ENCODE peak calls at places on chromosome 14, in seven cellular contexts. Y, I, H, E, O, D and L are unnamed samples.
A peak's percentile ranks its signal among the peaks of the same experiment; 100 is the strongest.

GRCh38 chr14:72519543-72519942 is 374.4 kb downstream of the DPF3 start:
- DNase-seq in Y (no peak), I (no peak), H (peak; percentile 60), E (no peak), O (no peak), D (no peak), L (no peak)

GRCh38 chr14:75184447-75184846 is 8.0 kb upstream of the TMED10 start:
- DNase-seq in Y (no peak), I (no peak), H (no peak), E (no peak), O (no peak), D (no peak), L (no peak)

GRCh38 chr14:90693413-90693812 is 122.8 kb downstream of the TTC7B start:
- DNase-seq in Y (no peak), I (no peak), H (no peak), E (no peak), O (no peak), D (no peak), L (no peak)

GRCh38 chr14:91373591-91374245 is 43.9 kb downstream of the CCDC88C start:
- DNase-seq in Y (no peak), I (no peak), H (peak; percentile 84), E (no peak), O (no peak), D (no peak), L (no peak)

GRCh38 chr14:98138666-98139065 is 1133.3 kb downstream of the BCL11B start:
- DNase-seq in Y (peak; percentile 42), I (no peak), H (peak; percentile 74), E (no peak), O (no peak), D (no peak), L (peak; percentile 64)

GRCh38 chr14:68948686-68949085 is 30.4 kb downstream of the ACTN1 start:
- DNase-seq in Y (no peak), I (no peak), H (peak; percentile 52), E (no peak), O (no peak), D (no peak), L (no peak)

GRCh38 chr14:78752789-78753188 is 582.6 kb downstream of the NRXN3 start:
- DNase-seq in Y (no peak), I (no peak), H (no peak), E (no peak), O (no peak), D (no peak), L (no peak)

GRCh38 chr14:23483216-23483854 is 13.8 kb downstream of the NGDN start:
- DNase-seq in Y (peak; percentile 12), I (peak; percentile 69), H (peak; percentile 23), E (no peak), O (no peak), D (no peak), L (peak; percentile 57)

GRCh38 chr14:76034566-76034965 is 49.0 kb downstream of the IFT43 start:
- DNase-seq in Y (no peak), I (no peak), H (no peak), E (no peak), O (no peak), D (no peak), L (no peak)

GRCh38 chr14:23345987-23346692 is 6.5 kb downstream of the SLC22A17 start:
- DNase-seq in Y (no peak), I (peak; percentile 45), H (no peak), E (no peak), O (no peak), D (no peak), L (no peak)

GRCh38 chr14:72892103-72892878 is 1.6 kb downstream of the DPF3 start:
- DNase-seq in Y (no peak), I (no peak), H (peak; percentile 49), E (no peak), O (no peak), D (peak; percentile 40), L (peak; percentile 46)

GRCh38 chr14:102560436-102561261 is 31.8 kb upstream of the RCOR1 start:
- DNase-seq in Y (no peak), I (no peak), H (no peak), E (no peak), O (no peak), D (no peak), L (no peak)

GRCh38 chr14:89736866-89737265 is 217.7 kb downstream of the EFCAB11 start:
- DNase-seq in Y (no peak), I (no peak), H (no peak), E (no peak), O (no peak), D (no peak), L (no peak)

GRCh38 chr14:51701956-51702355 is 50.2 kb downstream of the FRMD6 start:
- DNase-seq in Y (no peak), I (peak; percentile 76), H (no peak), E (no peak), O (no peak), D (no peak), L (no peak)

GRCh38 chr14:39957290-39957689 is 525.1 kb upstream of the FBXO33 start:
- DNase-seq in Y (no peak), I (no peak), H (no peak), E (no peak), O (no peak), D (no peak), L (no peak)

GRCh38 chr14:100882026-100882967 is 21.2 kb downstream of the RTL1 start:
- DNase-seq in Y (no peak), I (no peak), H (no peak), E (no peak), O (no peak), D (no peak), L (no peak)

GRCh38 chr14:100881211-100882025 is 22.1 kb downstream of the RTL1 start:
- DNase-seq in Y (no peak), I (no peak), H (no peak), E (no peak), O (no peak), D (no peak), L (no peak)

GRCh38 chr14:100879194-100879593 is 24.3 kb downstream of the RTL1 start:
- DNase-seq in Y (no peak), I (no peak), H (no peak), E (no peak), O (no peak), D (no peak), L (no peak)

GRCh38 chr14:100879782-100880181 is 23.7 kb downstream of the RTL1 start:
- DNase-seq in Y (no peak), I (no peak), H (no peak), E (no peak), O (no peak), D (no peak), L (no peak)

DNA sequence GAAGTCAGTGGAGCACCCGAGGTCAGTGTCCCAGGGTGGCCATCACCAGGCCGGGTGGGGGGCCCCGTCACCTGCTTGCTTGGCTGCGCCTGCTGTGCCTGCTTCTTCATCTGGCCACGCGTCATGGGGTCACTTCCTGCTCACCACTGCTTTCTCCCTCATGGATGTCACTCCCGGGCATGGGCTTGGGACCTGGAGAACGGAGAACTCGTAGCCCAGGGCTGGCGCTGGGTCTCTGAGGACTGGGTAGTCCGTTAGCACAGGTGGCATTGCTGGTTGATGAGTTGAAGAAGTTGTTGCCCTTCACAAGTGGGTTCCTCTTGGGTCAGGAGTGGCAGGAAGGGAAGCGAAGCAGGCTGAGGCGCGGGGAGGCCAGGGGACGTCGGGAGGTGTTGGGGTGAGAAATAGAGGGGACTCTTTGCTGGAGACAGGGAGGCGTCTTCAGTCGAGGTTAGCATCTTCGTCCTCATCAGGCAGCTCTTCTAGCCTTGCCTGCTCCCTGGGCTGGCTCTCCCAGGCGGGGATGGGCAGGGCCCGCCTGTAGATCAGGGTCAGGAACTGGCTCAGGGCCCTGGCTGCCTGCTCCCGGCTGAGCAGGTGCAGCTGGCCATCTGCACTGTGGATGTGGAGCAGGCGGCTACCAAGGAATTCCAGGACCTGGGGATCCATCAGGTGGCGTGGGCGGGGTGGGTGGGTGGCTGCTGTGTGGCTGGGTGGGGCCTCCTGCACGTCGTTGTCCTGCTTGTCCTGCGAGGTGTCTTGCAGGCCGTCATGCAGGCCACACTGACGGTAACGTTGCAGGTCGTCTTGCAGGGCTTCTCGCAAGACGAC is 23.0 kb downstream of the RTL1 start:
- DNase-seq in Y (no peak), I (no peak), H (no peak), E (no peak), O (no peak), D (no peak), L (no peak)
- TF ChIP-seq CTCF in Y (no peak), I (no peak), H (no peak), E (no peak), O (no peak), D (no peak), L (no peak)

DNA sequence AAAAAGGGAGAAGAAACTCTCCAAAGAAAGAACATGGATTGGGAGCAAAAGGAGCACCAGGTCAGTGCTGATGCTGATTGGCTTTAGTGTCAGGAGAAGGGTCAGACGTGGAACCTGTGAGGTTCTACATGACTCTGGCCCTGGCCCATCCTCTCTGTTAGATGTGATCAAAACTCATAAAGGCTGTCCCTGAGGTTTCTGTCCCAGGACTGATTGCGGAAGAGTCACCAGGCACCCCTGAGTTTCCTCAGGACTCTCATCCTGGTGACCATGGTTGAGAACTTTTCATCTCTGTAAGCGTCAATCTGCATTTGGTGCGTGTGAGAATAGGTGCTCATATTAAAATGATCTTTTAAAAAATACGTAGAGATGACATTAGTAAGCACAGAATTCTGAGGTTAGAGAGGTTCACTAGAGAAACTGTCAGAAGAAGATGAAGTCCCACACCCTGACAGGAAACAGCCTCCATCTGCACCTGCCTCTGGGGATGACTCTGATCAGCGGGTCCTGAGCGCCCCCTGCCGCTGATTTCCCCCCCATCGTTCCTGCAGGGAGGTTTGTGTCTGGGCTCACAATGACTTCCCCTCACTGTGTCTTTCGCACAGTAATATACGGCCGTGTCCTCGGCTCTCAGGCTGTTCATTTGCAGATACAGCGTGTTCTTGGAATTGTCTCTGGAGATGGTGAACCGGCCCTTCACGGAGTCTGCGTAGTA is 741.8 kb downstream of the TMEM121 start:
- DNase-seq in Y (no peak), I (no peak), H (peak; percentile 85), E (no peak), O (no peak), D (no peak), L (no peak)
- TF ChIP-seq CTCF in Y (no peak), I (peak; percentile 41), H (no peak), E (no peak), O (no peak), D (no peak), L (no peak)

GRCh38 chr14:37601849-37602248 is 6.4 kb downstream of the TTC6 start:
- DNase-seq in Y (no peak), I (no peak), H (no peak), E (no peak), O (no peak), D (no peak), L (no peak)
- TF ChIP-seq CTCF in Y (no peak), I (no peak), H (no peak), E (no peak), O (no peak), D (no peak), L (no peak)

DNA sequence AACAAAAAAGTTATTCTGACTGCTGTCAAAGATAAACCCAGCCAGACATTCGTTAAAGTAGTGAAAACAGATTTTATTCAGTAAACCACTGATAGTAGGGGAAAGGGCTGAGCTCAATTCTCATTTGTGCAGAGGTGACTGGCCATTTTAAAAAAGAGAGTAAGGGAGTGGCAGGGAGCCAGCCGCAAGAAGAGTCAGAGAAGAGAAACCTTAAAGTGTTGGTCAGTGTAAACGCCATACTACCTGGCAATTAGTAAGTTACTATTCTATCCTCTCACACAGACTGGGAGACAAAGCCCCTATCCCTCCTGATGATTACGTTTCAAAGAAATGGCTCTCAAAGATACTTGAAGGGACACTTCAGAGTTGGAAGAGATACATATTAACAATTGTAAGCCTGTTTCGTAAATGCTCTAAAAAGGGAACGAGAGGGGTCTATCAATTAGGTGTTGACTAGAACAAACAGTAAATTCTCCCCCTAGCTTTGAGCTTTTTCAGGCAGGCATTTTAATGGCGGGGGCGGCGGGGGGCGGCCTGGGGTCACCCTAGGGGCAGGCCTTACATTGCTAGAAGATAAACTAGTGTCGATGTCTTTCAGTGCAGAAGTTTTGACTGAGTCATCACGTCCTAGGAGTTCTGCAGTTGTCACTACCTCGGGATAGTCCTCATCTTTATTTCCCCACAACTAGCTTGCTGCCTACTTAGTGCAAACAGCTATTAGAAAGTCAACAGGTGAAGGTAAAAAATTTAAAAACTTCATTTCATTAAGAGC is 1.8 kb downstream of the ATP6V1D start:
- DNase-seq in Y (no peak), I (no peak), H (no peak), E (no peak), O (no peak), D (no peak), L (no peak)
- TF ChIP-seq CTCF in Y (no peak), I (no peak), H (no peak), E (no peak), O (no peak), D (no peak), L (no peak)